ENCODE peak calls at places on chromosomes 3 and 15, in six cellular contexts. B, J, C, P, E and M are unnamed samples.

GRCh38 chr3:182879031-182879611 is 85.8 kb downstream of the ATP11B start:
- DNase-seq in B (no peak), J (no peak), C (no peak), P (no peak), E (no peak), M (no peak)

GRCh38 chr15:98855815-98856539 is 151.6 kb downstream of the PGPEP1L start:
- DNase-seq in B (no peak), J (peak; percentile 47), C (no peak), P (no peak), E (no peak), M (no peak)

GRCh38 chr3:51937014-51937413 is 4.7 kb downstream of the RRP9 start:
- DNase-seq in B (no peak), J (no peak), C (peak; percentile 67), P (no peak), E (peak; percentile 62), M (no peak)

GRCh38 chr3:185729335-185729715 is 95.5 kb downstream of the IGF2BP2 start:
- DNase-seq in B (no peak), J (no peak), C (no peak), P (no peak), E (no peak), M (no peak)

GRCh38 chr3:123781138-123781537 is 103.0 kb downstream of the MYLK start:
- DNase-seq in B (no peak), J (no peak), C (no peak), P (no peak), E (no peak), M (no peak)

GRCh38 chr15:65278480-65278879 is 8.2 kb downstream of the PARP16 start:
- DNase-seq in B (no peak), J (no peak), C (no peak), P (no peak), E (no peak), M (no peak)

GRCh38 chr15:85832389-85832788 is 37.7 kb upstream of the KLHL25 start:
- DNase-seq in B (no peak), J (no peak), C (no peak), P (no peak), E (no peak), M (no peak)

GRCh38 chr3:61872077-61872706 is 310.8 kb downstream of the PTPRG start:
- DNase-seq in B (no peak), J (no peak), C (no peak), P (no peak), E (no peak), M (no peak)

DNA sequence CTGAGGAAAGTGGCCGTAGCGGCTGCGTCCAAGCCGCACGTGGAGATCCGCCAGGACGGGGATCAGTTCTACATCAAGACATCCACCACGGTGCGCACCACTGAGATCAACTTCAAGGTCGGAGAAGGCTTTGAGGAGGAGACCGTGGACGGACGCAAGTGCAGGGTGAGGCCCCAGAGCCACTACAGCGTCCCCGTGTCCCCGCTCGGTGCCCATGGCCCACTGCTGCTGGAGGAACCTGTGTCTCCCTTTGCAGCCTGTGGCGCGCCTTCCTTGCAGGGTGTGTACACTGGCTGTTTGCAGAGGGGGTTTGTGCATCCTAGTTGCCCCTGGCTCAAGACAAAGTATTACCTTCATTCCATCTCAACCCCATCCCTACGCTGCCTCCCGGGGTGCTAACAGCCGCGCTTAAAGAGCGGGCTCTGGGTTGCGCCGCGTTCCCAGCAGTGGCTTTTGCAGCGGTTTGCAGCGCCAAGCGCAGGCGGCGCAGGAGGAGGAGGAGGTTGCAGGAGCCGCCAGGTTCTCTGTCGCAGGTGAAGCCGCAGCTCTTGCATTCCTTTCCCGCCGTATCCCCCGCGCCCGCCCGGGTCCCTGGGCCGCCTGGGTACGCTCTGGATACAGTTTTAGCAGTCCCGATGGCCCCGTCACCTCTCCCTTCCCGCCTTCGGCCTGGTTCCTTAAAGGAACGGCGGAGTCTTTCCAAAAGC is 1.1 kb downstream of the CRABP1 start:
- DNase-seq in B (no peak), J (no peak), C (peak; percentile 61), P (no peak), E (no peak), M (no peak)
- TF ChIP-seq CTCF in B (no peak), J (no peak), C (no peak), P (no peak), E (no peak), M (no peak)

GRCh38 chr3:99714575-99714974 is 76.2 kb downstream of the COL8A1 start:
- DNase-seq in B (no peak), J (no peak), C (no peak), P (no peak), E (no peak), M (no peak)
- H3K27me3 ChIP-seq in B (no peaks in the 10 kb centered on the region), J (no peaks in the 10 kb centered on the region), C (no peaks in the 10 kb centered on the region), P (no peaks in the 10 kb centered on the region), E (no peaks in the 10 kb centered on the region), M (no peaks in the 10 kb centered on the region)

GRCh38 chr3:134057006-134057832 is 27.5 kb upstream of the SLCO2A1 start:
- DNase-seq in B (no peak), J (peak; percentile 13), C (peak; percentile 66), P (no peak), E (no peak), M (no peak)
- TF ChIP-seq POLR2A in B (no peak), J (no peak), C (no peak), P (no peak), E (no peak), M (no peak)

GRCh38 chr15:63122002-63122893 is 587 bp downstream of the LACTB start:
- DNase-seq in B (peak; percentile 95), J (peak; percentile 92), C (peak; percentile 96), P (peak; percentile 85), E (peak; percentile 93), M (peak; percentile 87)
- TF ChIP-seq CTCF in B (no peak), J (no peak), C (peak; percentile 20), P (peak; percentile 28), E (no peak), M (no peak)

GRCh38 chr3:138943724-138944131 is 3.2 kb downstream of the FOXL2 start:
- DNase-seq in B (no peak), J (no peak), C (no peak), P (no peak), E (no peak), M (no peak)

GRCh38 chr3:138942271-138942670 is 4.7 kb downstream of the FOXL2 start:
- DNase-seq in B (no peak), J (no peak), C (no peak), P (no peak), E (no peak), M (no peak)

GRCh38 chr3:138944136-138944658 is 2.7 kb downstream of the FOXL2 start:
- DNase-seq in B (no peak), J (no peak), C (peak; percentile 59), P (no peak), E (no peak), M (no peak)

GRCh38 chr3:138941259-138941885 is 5.6 kb downstream of the FOXL2 start:
- DNase-seq in B (peak; percentile 70), J (peak; percentile 48), C (no peak), P (no peak), E (no peak), M (no peak)

GRCh38 chr3:138942861-138943623 is 3.9 kb downstream of the FOXL2 start:
- DNase-seq in B (no peak), J (no peak), C (no peak), P (no peak), E (no peak), M (no peak)
- H3K27me3 ChIP-seq in B (peaks cover 70% of the 10 kb centered on the region), J (peaks cover 83% of the 10 kb centered on the region), C (peaks cover 100% of the 10 kb centered on the region), P (peaks cover 7% of the 10 kb centered on the region), E (peaks cover 100% of the 10 kb centered on the region), M (no peaks in the 10 kb centered on the region)

DNA sequence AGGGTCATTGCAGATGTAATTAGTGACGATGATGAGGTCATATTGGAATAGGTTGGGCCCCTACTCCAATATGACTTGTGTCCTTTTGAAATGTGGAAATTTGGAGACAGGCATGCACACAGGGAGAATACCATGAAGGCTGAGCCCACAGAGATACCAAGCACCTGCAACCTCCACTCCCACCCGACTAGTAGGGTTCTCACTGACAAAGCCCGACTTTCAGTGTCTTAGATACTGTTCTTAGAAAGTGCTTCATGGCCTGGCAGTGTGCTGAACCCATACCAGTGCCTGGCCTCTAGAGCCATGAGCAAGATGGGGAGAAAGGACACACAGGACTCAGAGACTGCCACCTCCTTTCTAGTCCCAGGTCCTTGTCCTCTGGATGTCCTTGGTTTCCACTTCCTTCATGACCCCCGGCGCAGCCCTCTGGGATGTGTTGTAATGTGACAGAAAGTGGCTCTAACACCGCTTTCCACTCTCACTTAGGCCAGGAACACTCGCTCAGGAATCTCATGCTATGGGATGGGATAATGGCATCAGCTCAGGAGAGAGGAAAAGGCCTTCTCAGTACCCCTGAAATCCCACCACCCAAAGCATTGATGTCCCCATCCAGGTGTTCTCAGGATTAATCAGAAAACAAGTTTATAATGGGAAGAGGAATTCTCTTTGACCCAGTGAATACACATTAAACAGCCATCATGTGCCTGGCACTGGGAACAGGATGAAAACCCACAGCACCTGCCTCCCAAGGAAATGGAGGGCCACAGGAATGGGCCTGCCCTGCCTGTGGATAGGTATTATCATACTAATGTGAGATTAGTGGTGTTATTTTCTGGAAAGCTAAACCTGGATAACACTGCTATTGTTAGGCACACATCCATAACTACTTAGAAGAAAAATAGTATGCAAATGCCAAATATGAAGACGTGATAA is 59.9 kb downstream of the RPL39L start:
- DNase-seq in B (no peak), J (no peak), C (no peak), P (no peak), E (no peak), M (no peak)
- TF ChIP-seq POLR2A in B (no peak), J (no peak), C (no peak), P (no peak), E (no peak), M (no peak)